ENCODE peak calls at places on chromosomes 16 and 17, in four cellular contexts. G is IMR-90, J is stomach, S is gastrocnemius medialis. B is an unnamed sample.
A peak's percentile ranks its signal among the peaks of the same experiment; 100 is the strongest.

GRCh38 chr16:868386-868755 is 67.8 kb upstream of the GNG13 start:
- DNase-seq in G (no peak), J (no peak), S (no peak), B (no peak)

GRCh38 chr16:6682142-6682811 is 650.4 kb upstream of the RBFOX1 start:
- DNase-seq in G (no peak), J (peak; percentile 31), S (no peak), B (no peak)

GRCh38 chr17:53626286-53626685 is 196.4 kb upstream of the KIF2B start:
- DNase-seq in G (peak; percentile 67), J (no peak), S (no peak), B (no peak)

GRCh38 chr16:76729525-76729924 is 452.3 kb downstream of the CNTNAP4 start:
- DNase-seq in G (no peak), J (no peak), S (no peak), B (no peak)

GRCh38 chr16:79047337-79047736 is 553.2 kb downstream of the MAF start:
- DNase-seq in G (no peak), J (no peak), S (no peak), B (no peak)

GRCh38 chr16:47058295-47059086 is 85.0 kb upstream of the DNAJA2 start:
- DNase-seq in G (no peak), J (no peak), S (no peak), B (no peak)

GRCh38 chr17:29726721-29727252 is 104.1 kb upstream of the CORO6 start:
- DNase-seq in G (peak; percentile 39), J (no peak), S (no peak), B (peak; percentile 55)

GRCh38 chr17:50180593-50180992 is 14.8 kb downstream of the SGCA start:
- DNase-seq in G (peak; percentile 24), J (no peak), S (no peak), B (no peak)

GRCh38 chr17:38905375-38905774 is 20.0 kb upstream of the LASP1NB start:
- DNase-seq in G (no peak), J (no peak), S (no peak), B (no peak)

GRCh38 chr17:34275881-34276280 is 5.9 kb downstream of the CCL7 start:
- DNase-seq in G (peak; percentile 97), J (no peak), S (no peak), B (no peak)

GRCh38 chr17:16428098-16428882 is 12.9 kb downstream of the TRPV2 start:
- DNase-seq in G (peak; percentile 59), J (peak; percentile 73), S (no peak), B (no peak)

GRCh38 chr17:18110636-18111145 is 2.1 kb downstream of the MYO15A start:
- DNase-seq in G (no peak), J (no peak), S (no peak), B (no peak)

GRCh38 chr16:82078125-82078524 is 43.1 kb downstream of the HSD17B2 start:
- DNase-seq in G (no peak), J (no peak), S (no peak), B (no peak)

GRCh38 chr16:67666538-67667433 is at the start of the genes C16orf86 and ENKD1:
- DNase-seq in G (peak; percentile 41), J (peak; percentile 88), S (peak; percentile 80), B (no peak)

GRCh38 chr17:79536212-79536840 is 74.5 kb downstream of the RBFOX3 start:
- DNase-seq in G (no peak), J (no peak), S (no peak), B (no peak)

GRCh38 chr17:13024033-13024432 is 6.2 kb upstream of the ELAC2 start:
- DNase-seq in G (no peak), J (no peak), S (no peak), B (no peak)

GRCh38 chr16:27722892-27723450 is 173.0 kb downstream of the KATNIP start:
- DNase-seq in G (no peak), J (no peak), S (no peak), B (no peak)

GRCh38 chr17:50206604-50207293 is 5.3 kb upstream of the COL1A1 start:
- DNase-seq in G (peak; percentile 66), J (no peak), S (no peak), B (no peak)

GRCh38 chr17:43015579-43015978 is 6.6 kb downstream of the VAT1 start:
- DNase-seq in G (no peak), J (no peak), S (peak; percentile 50), B (no peak)

GRCh38 chr16:46638947-46639925 is 18.1 kb upstream of the SHCBP1 start:
- DNase-seq in G (peak; percentile 73), J (no peak), S (no peak), B (no peak)

GRCh38 chr16:23959069-23959800 is 123.5 kb downstream of the PRKCB start:
- DNase-seq in G (no peak), J (no peak), S (no peak), B (no peak)

GRCh38 chr17:42849451-42850157 is 1.4 kb upstream of the AOC3 start:
- DNase-seq in G (no peak), J (no peak), S (no peak), B (no peak)

GRCh38 chr17:65013613-65014391 is 42.7 kb downstream of the GNA13 start:
- DNase-seq in G (peak; percentile 93), J (no peak), S (no peak), B (no peak)

GRCh38 chr17:40545660-40546059 is 19.6 kb downstream of the CCR7 start:
- DNase-seq in G (no peak), J (peak; percentile 1), S (no peak), B (no peak)

GRCh38 chr16:54957403-54957802 is 26.7 kb downstream of the IRX5 start:
- DNase-seq in G (no peak), J (peak; percentile 57), S (no peak), B (no peak)

GRCh38 chr16:3094289-3095027 is 4.6 kb downstream of the ZSCAN10 start:
- DNase-seq in G (peak; percentile 23), J (peak; percentile 59), S (no peak), B (no peak)

GRCh38 chr16:13568803-13569202 is 351.2 kb upstream of the ERCC4 start:
- DNase-seq in G (no peak), J (no peak), S (no peak), B (no peak)

GRCh38 chr17:32279933-32280716 is 14.5 kb downstream of the RHBDL3 start:
- DNase-seq in G (no peak), J (no peak), S (no peak), B (no peak)

GRCh38 chr16:87860553-87861299 is 8.6 kb downstream of the SLC7A5 start:
- DNase-seq in G (peak; percentile 78), J (no peak), S (peak; percentile 88), B (no peak)

GRCh38 chr17:30380106-30380420 is 1.3 kb downstream of the CPD start:
- DNase-seq in G (peak; percentile 43), J (no peak), S (no peak), B (peak; percentile 16)

GRCh38 chr16:30875881-30876791 is 17.7 kb downstream of the BCL7C start:
- DNase-seq in G (peak; percentile 26), J (no peak), S (no peak), B (peak; percentile 67)

GRCh38 chr16:85428168-85428898 is 184.8 kb upstream of the GSE1 start:
- DNase-seq in G (no peak), J (peak; percentile 72), S (no peak), B (no peak)

GRCh38 chr17:65143899-65144590 is 6.9 kb downstream of the RGS9 start:
- DNase-seq in G (no peak), J (no peak), S (no peak), B (no peak)

GRCh38 chr17:82214012-82214628 is 1.5 kb upstream of the CCDC57 start:
- DNase-seq in G (no peak), J (no peak), S (no peak), B (no peak)
- TF ChIP-seq POLR2A in G (no peak), J (no peak), S (no peak), B (no peak)

GRCh38 chr17:1485748-1486376 is 6.6 kb downstream of the MYO1C start:
- DNase-seq in G (peak; percentile 60), J (peak; percentile 73), S (peak; percentile 63), B (no peak)

GRCh38 chr17:1490643-1491405 is 1.7 kb downstream of the MYO1C start:
- DNase-seq in G (no peak), J (peak; percentile 68), S (peak; percentile 29), B (no peak)

GRCh38 chr17:1486802-1487695 is 5.4 kb downstream of the MYO1C start:
- DNase-seq in G (no peak), J (peak; percentile 90), S (peak; percentile 59), B (peak; percentile 40)

GRCh38 chr17:1488826-1489275 is 3.6 kb downstream of the MYO1C start:
- DNase-seq in G (no peak), J (no peak), S (no peak), B (no peak)

DNA sequence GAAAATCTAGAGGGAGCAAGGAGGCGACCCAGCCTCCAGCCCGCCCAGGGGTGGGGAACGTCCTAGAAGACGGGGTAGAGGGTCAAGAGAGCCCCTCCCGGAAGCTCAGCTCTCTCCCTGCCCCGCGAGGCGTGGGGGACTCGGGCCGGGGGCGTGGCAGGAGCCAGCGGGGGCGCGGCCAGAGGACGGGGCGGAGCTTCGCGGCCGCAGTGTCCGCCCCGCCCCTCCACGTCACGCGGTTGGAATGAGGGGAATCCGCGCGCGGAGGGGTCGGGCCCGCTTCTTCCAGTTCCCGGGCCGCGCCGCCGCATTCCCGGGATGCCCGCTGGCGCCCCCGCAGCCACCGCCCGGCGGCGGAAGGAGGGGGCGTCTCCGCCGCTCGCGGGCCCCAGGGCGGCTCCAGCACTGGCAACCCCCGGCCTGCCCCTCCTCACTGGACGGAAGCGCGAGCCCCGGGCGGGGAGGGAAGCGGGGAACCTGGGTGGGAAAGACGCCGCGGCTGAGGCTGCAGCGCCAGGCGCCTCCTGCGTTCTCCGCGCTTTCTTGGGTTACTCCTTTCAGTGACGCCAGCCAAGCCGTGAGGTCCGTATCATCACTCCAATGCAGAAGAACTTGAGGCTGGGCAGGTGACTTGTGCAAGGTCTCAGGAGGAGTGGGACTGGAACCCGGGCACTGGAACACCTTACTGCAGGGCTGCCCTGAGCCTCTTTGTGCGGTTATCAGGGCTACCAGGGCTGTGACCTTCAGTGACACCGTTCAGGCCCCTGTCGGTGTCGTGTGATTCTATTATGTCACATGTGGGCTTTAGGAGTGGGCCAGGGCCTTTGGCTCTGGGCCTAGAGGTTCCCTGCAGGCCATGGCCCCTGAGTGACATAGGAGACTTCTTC is 4.3 kb downstream of the MYO1C start:
- DNase-seq in G (peak; percentile 84), J (peak; percentile 88), S (peak; percentile 72), B (no peak)
- TF ChIP-seq POLR2A in G (no peak), J (no peak), S (peak; percentile 67), B (no peak)

DNA sequence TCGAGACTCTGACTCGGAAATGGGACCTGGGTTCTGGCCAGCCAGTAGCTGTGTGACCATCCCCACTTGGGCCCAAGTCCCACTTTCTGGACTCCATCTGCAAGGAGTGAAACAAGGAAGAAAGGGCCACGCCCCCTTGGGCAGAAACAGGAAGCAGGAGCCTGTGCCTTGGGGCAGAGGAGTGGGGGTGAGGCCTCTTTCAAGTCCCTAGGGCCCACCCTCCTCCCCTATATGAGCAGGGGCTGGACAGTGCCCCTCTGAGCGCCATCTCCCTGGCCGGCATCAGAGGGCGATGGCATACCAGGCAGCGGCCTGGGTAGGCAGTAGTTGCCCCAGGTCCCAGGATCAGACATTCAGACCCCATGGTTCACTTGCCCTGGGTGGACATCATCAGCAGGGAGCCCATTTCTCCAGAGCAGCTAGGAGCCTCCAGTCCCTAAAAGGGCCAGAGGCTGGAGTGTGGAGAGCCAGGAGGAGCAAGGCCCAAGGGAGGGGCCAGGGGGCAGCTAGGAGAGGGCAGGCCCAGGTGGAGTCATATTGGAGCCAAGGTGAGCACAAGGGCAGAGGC is 7.1 kb downstream of the BCAR1 start:
- DNase-seq in G (peak; percentile 72), J (peak; percentile 79), S (no peak), B (no peak)
- TF ChIP-seq POLR2A in G (no peak), J (no peak), S (no peak), B (no peak)

DNA sequence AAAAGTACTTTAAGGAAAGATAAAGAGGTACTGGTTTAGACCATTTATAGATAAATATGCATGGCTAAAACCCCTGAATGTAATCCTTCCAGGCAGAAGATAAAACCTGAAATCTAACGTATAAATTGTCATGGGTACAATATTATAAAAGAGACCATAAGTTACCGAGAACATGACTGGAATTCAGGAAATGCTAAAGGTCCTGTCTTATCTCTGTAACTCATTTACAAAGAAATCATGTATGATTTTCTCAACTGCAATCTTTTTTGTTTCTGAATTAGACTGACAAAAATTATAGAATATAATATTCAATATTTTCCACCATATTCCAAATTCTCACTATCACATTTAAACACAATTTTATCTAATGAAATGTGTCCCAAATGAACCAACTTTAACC is 9.3 kb upstream of the KANSL1 start:
- DNase-seq in G (no peak), J (no peak), S (no peak), B (no peak)
- TF ChIP-seq POLR2A in G (no peak), J (no peak), S (no peak), B (no peak)